ENCODE peak calls at places on chromosomes 12 and 14, in five cellular contexts. Z is HepG2, K is A549, P is endothelial cell of umbilical vein, R is K562. B is an unnamed sample.

GRCh38 chr14:35438910-35439713 is 34.6 kb upstream of the NFKBIA start:
- DNase-seq in K (no peak), P (no peak), Z (peak; percentile 52), R (no peak), B (peak; percentile 52)

GRCh38 chr12:109582636-109583035 is 9.0 kb downstream of the MVK start:
- DNase-seq in Z (peak; percentile 39), P (no peak), K (no peak), R (no peak), B (no peak)

GRCh38 chr14:91415794-91416743 is 1.6 kb downstream of the CCDC88C start:
- DNase-seq in K (no peak), R (no peak), P (peak; percentile 47), Z (no peak), B (peak; percentile 79)

GRCh38 chr12:110821917-110822316 is 24.9 kb upstream of the CCDC63 start:
- DNase-seq in P (no peak), Z (no peak), K (no peak), R (no peak), B (no peak)

GRCh38 chr14:99401196-99401595 is 79.5 kb downstream of the SETD3 start:
- DNase-seq in Z (no peak), K (no peak), P (no peak), R (no peak), B (no peak)

GRCh38 chr14:91284791-91285548 is 40.5 kb upstream of the GPR68 start:
- DNase-seq in R (no peak), Z (no peak), K (no peak), P (no peak), B (no peak)

GRCh38 chr14:103142903-103143302 is 19.6 kb downstream of the TNFAIP2 start:
- DNase-seq in P (no peak), R (no peak), Z (no peak), K (no peak), B (no peak)

GRCh38 chr12:1553987-1554982 is 40.1 kb downstream of the FBXL14 start:
- DNase-seq in Z (no peak), P (no peak), R (no peak), K (no peak), B (no peak)

GRCh38 chr12:68040450-68041075 is 51.3 kb downstream of the IFNG-AS1 start:
- DNase-seq in Z (peak; percentile 53), K (peak; percentile 67), R (peak; percentile 66), P (peak; percentile 70), B (peak; percentile 78)

GRCh38 chr12:21478756-21479455 is 22.5 kb downstream of the RECQL start:
- DNase-seq in Z (no peak), R (no peak), P (no peak), K (no peak), B (peak; percentile 71)

GRCh38 chr14:91575469-91576208 is 65.5 kb upstream of the PPP4R3A start:
- DNase-seq in Z (no peak), P (no peak), K (no peak), R (no peak), B (peak; percentile 12)

GRCh38 chr14:72907886-72908285 is 14.0 kb upstream of the DPF3 start:
- DNase-seq in K (no peak), P (peak; percentile 21), R (peak; percentile 59), Z (no peak), B (peak; percentile 70)

GRCh38 chr12:50620050-50620974 is 115.5 kb downstream of the DIP2B start:
- DNase-seq in K (no peak), P (no peak), R (no peak), Z (no peak), B (no peak)

GRCh38 chr12:69886101-69886500 is 61.1 kb downstream of the MYRFL start:
- DNase-seq in R (no peak), Z (no peak), K (no peak), P (no peak), B (no peak)

GRCh38 chr14:29687071-29687765 is 240.4 kb downstream of the PRKD1 start:
- DNase-seq in R (no peak), K (no peak), Z (no peak), P (no peak), B (no peak)

GRCh38 chr12:12665194-12665593 is 30.8 kb downstream of the GPR19 start:
- DNase-seq in R (no peak), K (no peak), P (no peak), Z (no peak), B (no peak)

GRCh38 chr14:93520053-93520607 is 89.4 kb downstream of the UNC79 start:
- DNase-seq in P (no peak), R (no peak), Z (no peak), K (no peak), B (no peak)

GRCh38 chr12:53461059-53461458 is 9.2 kb downstream of the PCBP2 start:
- DNase-seq in K (no peak), R (no peak), P (no peak), Z (no peak), B (no peak)

GRCh38 chr12:111257435-111257902 is 111.4 kb downstream of the PHETA1 start:
- DNase-seq in K (no peak), P (no peak), Z (no peak), R (no peak), B (no peak)

GRCh38 chr12:80821513-80822000 is 104.8 kb downstream of the MYF5 start:
- DNase-seq in R (no peak), Z (no peak), K (no peak), P (no peak), B (no peak)

GRCh38 chr14:68662395-68662794 is 130.5 kb downstream of the ZFP36L1 start:
- DNase-seq in R (no peak), Z (no peak), P (no peak), K (no peak), B (no peak)

GRCh38 chr12:29970501-29970900 is 186.8 kb upstream of the TMTC1 start:
- DNase-seq in P (peak; percentile 90), Z (no peak), R (no peak), K (no peak), B (no peak)

GRCh38 chr14:77025744-77026165 is 2.8 kb downstream of the IRF2BPL start:
- DNase-seq in K (no peak), Z (no peak), P (peak; percentile 35), R (no peak), B (no peak)

GRCh38 chr12:106282457-106283097 is 20.0 kb upstream of the TCP11L2 start:
- DNase-seq in R (peak; percentile 71), Z (peak; percentile 97), P (peak; percentile 48), K (peak; percentile 62), B (peak; percentile 69)

DNA sequence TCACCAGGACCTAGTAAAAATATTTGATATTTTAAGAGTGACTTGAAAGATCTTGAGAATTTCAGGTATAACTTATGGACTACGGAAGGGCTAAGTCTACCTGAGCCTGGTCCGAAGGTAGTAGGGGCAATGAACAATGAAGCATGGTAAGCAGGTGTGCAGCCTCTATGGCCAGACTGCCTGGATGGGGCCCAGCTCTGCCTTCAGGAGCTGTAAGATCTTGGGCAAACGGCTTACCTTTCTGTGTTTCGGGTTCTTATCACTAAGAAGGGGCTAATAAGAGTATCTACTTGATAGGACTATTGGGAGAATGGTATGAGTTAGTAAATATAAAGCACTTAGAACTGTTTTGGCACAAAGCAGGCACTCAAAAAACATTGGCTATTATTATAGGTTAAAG is 19.1 kb upstream of the WASHC3 start:
- DNase-seq in R (no peak), P (no peak), Z (no peak), K (no peak), B (no peak)
- TF ChIP-seq MYC in R (no peak), P (no peak), Z (no peak), K (no peak), B (no peak)

GRCh38 chr12:114339626-114340025 is 66.3 kb downstream of the TBX5 start:
- DNase-seq in K (no peak), Z (no peak), P (no peak), R (no peak), B (no peak)
- TF ChIP-seq MAX in K (no peak), Z (no peak), P (no peak), R (no peak), B (no peak)

DNA sequence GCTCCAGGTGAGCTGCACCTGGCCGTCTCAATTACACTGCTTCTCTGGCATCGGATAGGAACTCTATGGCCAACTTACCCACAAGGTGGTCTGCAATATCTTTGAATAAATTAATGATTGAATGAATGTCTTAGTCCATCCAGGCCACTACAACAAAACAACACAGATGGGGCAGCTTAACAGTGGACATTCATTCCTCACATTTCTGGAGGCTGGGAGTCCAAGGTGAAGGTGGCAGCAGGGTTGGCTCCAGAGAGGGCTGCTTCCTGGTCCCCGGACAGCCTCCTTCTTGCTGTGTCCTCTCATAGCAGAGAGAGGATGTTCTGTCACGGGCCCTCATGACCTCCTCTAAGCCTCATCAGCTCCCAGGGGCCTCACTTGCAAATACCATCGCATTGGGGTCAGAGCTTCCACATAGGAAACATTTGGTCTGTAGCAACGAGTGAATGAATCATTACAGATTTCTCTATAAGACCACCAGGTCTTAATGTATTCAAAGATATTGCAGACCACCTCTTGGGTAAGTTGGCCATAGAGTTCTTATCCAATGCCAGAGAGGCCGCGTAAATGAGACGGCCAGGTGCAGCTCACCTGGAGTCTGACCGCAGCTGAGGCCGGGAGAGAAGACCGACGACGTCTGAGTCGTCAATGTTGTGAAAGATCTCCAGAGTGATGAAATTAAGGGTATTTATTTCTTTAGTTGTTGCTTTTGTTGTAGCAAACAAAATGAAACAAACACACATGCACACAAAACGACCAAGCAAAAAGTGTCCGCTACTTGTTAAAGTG is 182.7 kb upstream of the C14orf180 start:
- DNase-seq in P (no peak), Z (no peak), K (no peak), R (no peak), B (no peak)
- H3K4me3 ChIP-seq in P (no peak overlapping the region), Z (no peak overlapping the region), K (no peak overlapping the region), R (no peak overlapping the region), B (no peak overlapping the region)

GRCh38 chr12:100733817-100734593 is 60.6 kb upstream of the ANO4 start:
- DNase-seq in Z (peak; percentile 20), K (peak; percentile 17), P (peak; percentile 32), R (no peak), B (peak; percentile 28)
- TF ChIP-seq MYC in Z (no peak), K (no peak), P (no peak), R (no peak), B (no peak)

GRCh38 chr12:10214131-10214876 is 1.6 kb downstream of the GABARAPL1 start:
- DNase-seq in R (peak; percentile 10), P (peak; percentile 67), Z (no peak), K (no peak), B (no peak)

GRCh38 chr12:10211975-10212622 is 578 bp upstream of the GABARAPL1 start:
- DNase-seq in R (peak; percentile 73), K (peak; percentile 98), Z (peak; percentile 95), P (peak; percentile 100), B (peak; percentile 91)

GRCh38 chr12:10211101-10211974 is 1.3 kb upstream of the GABARAPL1 start:
- DNase-seq in R (no peak), Z (no peak), K (no peak), P (no peak), B (no peak)

GRCh38 chr12:10213168-10214130 is 772 bp downstream of the GABARAPL1 start:
- DNase-seq in Z (peak; percentile 39), K (peak; percentile 46), R (peak; percentile 64), P (peak; percentile 72), B (peak; percentile 95)

DNA sequence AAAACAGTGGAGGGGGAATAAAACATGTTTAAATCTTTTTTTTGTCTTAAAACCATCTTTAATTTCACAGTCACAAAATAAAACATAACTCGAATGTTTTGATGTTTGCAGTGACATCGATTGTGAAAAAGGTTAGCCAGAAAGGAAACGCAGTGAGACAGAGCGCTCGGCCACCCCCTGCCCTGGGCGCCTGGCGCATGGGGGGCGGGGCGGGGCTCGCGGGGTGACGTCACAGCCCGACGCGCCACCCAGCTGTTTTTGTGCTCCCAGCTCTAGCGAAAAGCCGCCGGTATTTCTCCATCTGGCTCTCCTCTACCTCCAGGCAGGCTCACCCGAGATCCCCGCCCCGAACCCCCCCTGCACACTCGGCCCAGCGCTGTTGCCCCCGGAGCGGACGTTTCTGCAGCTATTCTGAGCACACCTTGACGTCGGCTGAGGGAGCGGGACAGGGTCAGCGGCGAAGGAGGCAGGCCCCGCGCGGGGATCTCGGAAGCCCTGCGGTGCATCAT is at the start of gene GABARAPL1:
- DNase-seq in P (no peak), R (peak; percentile 73), K (peak; percentile 74), Z (peak; percentile 60), B (peak; percentile 84)
- TF ChIP-seq MAX in P (no peak), R (no peak), K (peak; percentile 22), Z (peak; percentile 42), B (no peak)